ENCODE peak calls at places on chromosomes 7 and 10, in four cellular contexts. G is PC-9, D is fibroblast of lung, A is hepatocyte. R is an unnamed sample. For H3K4me1, the result is how much of the 10 kb centered on the place peaks cover.

GRCh38 chr10:16944961-16945360 is 127.7 kb upstream of the RSU1 start:
- DNase-seq in G (no peak), D (no peak), A (no peak), R (no peak)

GRCh38 chr10:97708976-97709745 is 4.4 kb upstream of the MARVELD1 start:
- DNase-seq in G (peak), D (peak), A (peak), R (peak)

GRCh38 chr7:26153246-26153822 is 1.3 kb downstream of the NFE2L3 start:
- DNase-seq in G (peak), D (peak), A (no peak), R (no peak)

GRCh38 chr10:6786579-6787031 is 206.5 kb upstream of the PRKCQ start:
- DNase-seq in G (no peak), D (peak), A (peak), R (peak)

GRCh38 chr7:26237035-26237807 is 35.7 kb downstream of the CBX3 start:
- DNase-seq in G (no peak), D (no peak), A (no peak), R (peak)

GRCh38 chr7:104207348-104207730 is 474 bp downstream of the ORC5 start:
- DNase-seq in G (no peak), D (peak), A (no peak), R (peak)

GRCh38 chr7:92810242-92810611 is 26.1 kb downstream of the CDK6 start:
- DNase-seq in G (no peak), D (no peak), A (no peak), R (peak)

GRCh38 chr7:98647326-98647725 is 30.2 kb downstream of the NPTX2 start:
- DNase-seq in G (no peak), D (no peak), A (no peak), R (no peak)

GRCh38 chr7:159093351-159093971 is 51.2 kb downstream of the VIPR2 start:
- DNase-seq in G (no peak), D (no peak), A (no peak), R (no peak)

GRCh38 chr7:135160858-135161653 is 9.5 kb downstream of the CYREN start:
- DNase-seq in G (no peak), D (no peak), A (no peak), R (no peak)

GRCh38 chr10:91891285-91892001 is 17.8 kb downstream of the FGFBP3 start:
- DNase-seq in G (no peak), D (peak), A (no peak), R (peak)

GRCh38 chr7:66627151-66627681 is 1.5 kb upstream of the KCTD7 start:
- DNase-seq in G (no peak), D (peak), A (peak), R (no peak)

GRCh38 chr7:82172896-82173295 is 270.7 kb downstream of the CACNA2D1 start:
- DNase-seq in G (no peak), D (peak), A (no peak), R (no peak)

GRCh38 chr10:110629680-110630191 is 14.4 kb upstream of the RBM20 start:
- DNase-seq in G (peak), D (no peak), A (peak), R (peak)

GRCh38 chr7:18235819-18236218 is 208.2 kb upstream of the PRPS1L1 start:
- DNase-seq in G (no peak), D (no peak), A (no peak), R (no peak)

GRCh38 chr10:69685802-69686585 is 55.9 kb downstream of the FAM241B start:
- DNase-seq in G (peak), D (no peak), A (peak), R (peak)

GRCh38 chr10:64408386-64409178 is 887.4 kb downstream of the REEP3 start:
- DNase-seq in G (no peak), D (peak), A (no peak), R (no peak)

GRCh38 chr7:106768324-106768751 is 96.7 kb upstream of the PIK3CG start:
- DNase-seq in G (no peak), D (no peak), A (no peak), R (peak)

GRCh38 chr7:149474309-149475120 is 13.7 kb upstream of the ZNF777 start:
- DNase-seq in G (no peak), D (no peak), A (no peak), R (no peak)

GRCh38 chr7:104679085-104679484 is 334.9 kb upstream of the KMT2E start:
- DNase-seq in G (no peak), D (no peak), A (no peak), R (no peak)

GRCh38 chr10:114623661-114624294 is 34.3 kb downstream of the ABLIM1 start:
- DNase-seq in G (peak), D (peak), A (no peak), R (peak)

GRCh38 chr10:130727766-130728490 is 583.6 kb downstream of the TCERG1L start:
- DNase-seq in G (no peak), D (no peak), A (no peak), R (no peak)

GRCh38 chr10:11886851-11887250 is 63.7 kb downstream of the PROSER2 start:
- DNase-seq in G (peak), D (no peak), A (no peak), R (no peak)

GRCh38 chr10:119197921-119198320 is 9.4 kb upstream of the GRK5 start:
- DNase-seq in G (no peak), D (peak), A (no peak), R (peak)

GRCh38 chr7:102082693-102083385 is 203.8 kb upstream of the SH2B2 start:
- DNase-seq in G (no peak), D (peak), A (no peak), R (no peak)

GRCh38 chr10:130807096-130807495 is 504.4 kb downstream of the TCERG1L start:
- DNase-seq in G (no peak), D (no peak), A (no peak), R (no peak)

GRCh38 chr7:101823086-101823485 is 5.7 kb downstream of the CUX1 start:
- DNase-seq in G (no peak), D (no peak), A (no peak), R (no peak)

GRCh38 chr10:99364125-99364524 is 35.0 kb downstream of the CNNM1 start:
- DNase-seq in G (no peak), D (no peak), A (no peak), R (peak)

GRCh38 chr10:7388602-7389001 is 22.2 kb downstream of the SFMBT2 start:
- DNase-seq in G (no peak), D (no peak), A (no peak), R (no peak)

GRCh38 chr7:113113912-113114311 is 4.4 kb downstream of the SMIM30 start:
- DNase-seq in G (no peak), D (no peak), A (no peak), R (no peak)

GRCh38 chr10:93071674-93072224 is 1.9 kb upstream of the CYP26A1 start:
- DNase-seq in G (peak), D (no peak), A (peak), R (no peak)

DNA sequence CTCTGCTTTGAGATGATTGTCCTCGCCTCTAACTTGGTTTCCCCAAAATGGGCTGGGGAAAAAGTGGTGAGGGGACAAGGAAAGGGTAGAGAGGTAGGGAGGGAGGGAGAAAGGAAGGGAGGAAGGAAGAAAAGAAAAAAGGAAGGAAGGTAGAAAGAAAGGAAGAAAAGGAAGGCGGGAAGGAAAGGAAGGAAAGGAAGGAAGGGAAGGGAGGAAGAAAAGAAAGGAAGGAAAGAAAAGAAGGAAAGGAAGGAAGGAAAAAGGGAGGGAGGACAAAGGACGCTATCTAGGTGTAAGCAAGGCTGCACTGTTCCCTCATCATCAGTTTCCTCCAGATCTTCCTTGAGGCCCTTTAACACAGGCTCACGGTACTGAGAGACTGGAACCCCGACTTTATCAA is 2.2 kb downstream of the GNA12 start:
- DNase-seq in G (no peak), D (no peak), A (no peak), R (no peak)
- H3K4me1 ChIP-seq in G (under half), D (under half), A (under half), R (under half)

GRCh38 chr7:150799741-150800575 is at the start of gene TMEM176B:
- DNase-seq in G (no peak), D (no peak), A (peak), R (no peak)

GRCh38 chr7:150801946-150802771 is 1.6 kb downstream of the TMEM176A start:
- DNase-seq in G (no peak), D (no peak), A (no peak), R (no peak)

GRCh38 chr7:150801242-150801945 is 825 bp downstream of the TMEM176A start:
- DNase-seq in G (no peak), D (no peak), A (no peak), R (no peak)

GRCh38 chr7:150799156-150799555 is 1.0 kb downstream of the TMEM176B start:
- DNase-seq in G (no peak), D (no peak), A (no peak), R (no peak)

DNA sequence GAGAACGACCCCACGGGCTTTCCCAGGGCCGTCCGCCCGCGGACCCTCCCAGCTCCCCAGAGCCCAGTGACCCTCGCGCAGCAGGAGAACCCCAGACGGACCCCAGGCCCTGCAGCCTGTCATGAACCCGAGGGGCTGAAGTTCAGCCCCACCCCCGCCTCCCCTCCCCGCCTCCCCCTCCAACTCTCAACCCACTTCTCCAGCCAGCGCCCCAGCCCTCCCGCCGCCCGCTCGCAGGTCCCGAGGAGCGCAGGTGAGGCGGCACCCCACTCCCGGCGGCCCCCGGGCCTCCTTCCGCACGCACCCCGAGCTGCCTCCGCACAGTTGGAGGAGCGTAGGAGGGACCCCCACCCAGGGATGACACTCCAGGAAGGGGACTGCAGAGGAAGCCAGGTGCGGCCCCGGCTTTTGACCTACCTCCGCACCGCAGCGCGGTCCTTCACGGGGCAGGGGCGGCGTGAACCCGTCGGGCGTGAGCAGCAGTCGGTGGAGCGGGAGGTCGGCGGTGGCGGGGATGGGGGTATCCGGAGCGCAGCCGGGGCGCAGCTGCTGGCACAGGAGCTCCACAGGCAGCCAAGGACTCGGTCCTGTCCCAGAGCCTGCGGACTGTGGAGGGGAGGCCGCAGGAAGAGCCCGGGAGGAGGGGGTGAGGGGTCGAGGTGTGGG is at the start of gene TMEM176A:
- DNase-seq in G (no peak), D (no peak), A (peak), R (no peak)
- TF ChIP-seq EZH2 in G (no peak), D (peak), A (no peak), R (peak)

GRCh38 chr7:47991270-47991669 is 11.9 kb upstream of the HUS1 start:
- DNase-seq in G (no peak), D (no peak), A (no peak), R (no peak)
- H3K4me3 ChIP-seq in G (peak), D (peak), A (no peak), R (peak)

GRCh38 chr10:78934994-78935602 is 133.7 kb upstream of the ZMIZ1 start:
- DNase-seq in G (peak), D (no peak), A (no peak), R (no peak)

GRCh38 chr10:78937388-78937787 is 131.4 kb upstream of the ZMIZ1 start:
- DNase-seq in G (no peak), D (no peak), A (no peak), R (no peak)

GRCh38 chr10:78934499-78934898 is 134.3 kb upstream of the ZMIZ1 start:
- DNase-seq in G (no peak), D (no peak), A (no peak), R (no peak)

GRCh38 chr10:78936412-78937342 is 132.1 kb upstream of the ZMIZ1 start:
- DNase-seq in G (no peak), D (peak), A (no peak), R (no peak)

DNA sequence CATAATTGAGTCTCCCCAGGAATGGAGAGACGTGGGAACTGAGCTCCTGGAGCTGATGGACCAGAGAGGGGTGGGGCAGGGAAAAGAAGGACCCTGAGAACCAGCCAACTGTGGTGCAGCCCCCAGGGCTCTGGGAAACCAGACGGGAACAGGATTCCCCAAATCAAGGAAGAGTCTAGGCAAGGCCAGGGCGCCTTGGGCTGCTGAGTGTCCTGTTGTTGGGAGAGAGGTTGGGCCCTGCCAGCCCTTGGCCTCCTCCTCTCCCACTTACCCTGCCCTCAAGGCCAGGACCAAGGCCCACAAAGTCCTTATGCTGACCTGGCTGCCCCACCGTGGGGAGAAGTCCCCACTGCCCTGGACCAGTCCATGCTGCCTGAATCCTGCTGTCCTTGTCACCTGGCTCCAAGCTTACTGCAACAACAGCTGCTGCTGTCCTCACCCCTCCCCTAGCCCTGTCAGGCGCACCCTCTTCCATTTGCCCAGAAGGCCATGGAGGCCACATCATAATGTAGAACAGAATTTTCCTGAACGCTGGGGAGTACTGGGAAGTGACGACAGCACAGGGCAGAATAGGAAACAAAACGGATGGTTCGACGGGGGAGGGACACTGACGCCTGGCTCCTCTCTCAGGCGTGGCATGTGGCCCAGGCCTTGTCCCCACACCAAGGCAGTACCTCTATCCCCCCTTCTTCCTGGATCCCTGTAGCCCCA is 132.9 kb upstream of the ZMIZ1 start:
- DNase-seq in G (no peak), D (no peak), A (no peak), R (no peak)
- H3K4me1 ChIP-seq in G (half or more), D (under half), A (under half), R (under half)